ENCODE peak calls at places on chromosomes 1 and 21, in four cellular contexts. L is mammary epithelial cell, G is PC-3, T is left ventricle myocardium inferior. J is an unnamed sample.

GRCh38 chr1:88612299-88612698 is 71.8 kb upstream of the PKN2 start:
- DNase-seq in L (no peak), G (no peak), T (no peak), J (no peak)

GRCh38 chr1:79497193-79497773 is 490.8 kb upstream of the ADGRL4 start:
- DNase-seq in L (peak), G (peak), T (no peak), J (peak)

GRCh38 chr1:116425987-116426386 is 52.9 kb downstream of the ATP1A1 start:
- DNase-seq in L (no peak), G (no peak), T (no peak), J (no peak)

GRCh38 chr1:12604114-12604874 is 13.7 kb downstream of the DHRS3 start:
- DNase-seq in L (peak), G (peak), T (peak), J (no peak)

GRCh38 chr1:111990026-111990877 is 784 bp upstream of the KCND3 start:
- DNase-seq in L (peak), G (no peak), T (peak), J (no peak)

GRCh38 chr1:40477680-40478057 is 579 bp downstream of the ZFP69 start:
- DNase-seq in L (peak), G (no peak), T (no peak), J (no peak)

GRCh38 chr1:170927955-170928850 is 7.1 kb upstream of the MROH9 start:
- DNase-seq in L (peak), G (peak), T (no peak), J (no peak)

GRCh38 chr1:20150969-20151368 is 11.8 kb downstream of the PLA2G2F start:
- DNase-seq in L (no peak), G (no peak), T (no peak), J (no peak)

GRCh38 chr1:230857822-230858221 is 10.5 kb downstream of the C1orf198 start:
- DNase-seq in L (no peak), G (no peak), T (no peak), J (no peak)

GRCh38 chr21:33026878-33027400 is 1.2 kb downstream of the OLIG2 start:
- DNase-seq in L (no peak), G (no peak), T (no peak), J (no peak)

GRCh38 chr1:230313453-230314141 is 112.5 kb downstream of the PGBD5 start:
- DNase-seq in L (no peak), G (no peak), T (no peak), J (no peak)

GRCh38 chr1:55070765-55071164 is 31.4 kb downstream of the PCSK9 start:
- DNase-seq in L (no peak), G (no peak), T (no peak), J (no peak)

GRCh38 chr1:206898909-206899431 is 1.7 kb downstream of the IL24 start:
- DNase-seq in L (no peak), G (no peak), T (no peak), J (no peak)

GRCh38 chr1:67723620-67724019 is 38.6 kb downstream of the GADD45A start:
- DNase-seq in L (peak), G (peak), T (no peak), J (no peak)

GRCh38 chr1:223153177-223154119 is 10.4 kb upstream of the TLR5 start:
- DNase-seq in L (no peak), G (no peak), T (no peak), J (no peak)

GRCh38 chr21:39217356-39218081 is 34.3 kb upstream of the PSMG1 start:
- DNase-seq in L (no peak), G (no peak), T (no peak), J (no peak)

GRCh38 chr1:147177611-147178370 is 5.5 kb upstream of the PRKAB2 start:
- DNase-seq in L (no peak), G (peak), T (peak), J (no peak)

GRCh38 chr1:98048234-98048633 is 127.4 kb upstream of the DPYD start:
- DNase-seq in L (peak), G (peak), T (peak), J (peak)

GRCh38 chr1:99645199-99645598 is 714 bp upstream of the PALMD start:
- DNase-seq in L (peak), G (peak), T (no peak), J (no peak)

GRCh38 chr1:188706742-188707141 is 1770.9 kb downstream of the BRINP3 start:
- DNase-seq in L (peak), G (peak), T (no peak), J (no peak)

GRCh38 chr21:36929622-36930021 is 36.8 kb downstream of the HLCS start:
- DNase-seq in L (peak), G (peak), T (no peak), J (no peak)

GRCh38 chr1:204530932-204531331 is 14.7 kb downstream of the MDM4 start:
- DNase-seq in L (no peak), G (peak), T (no peak), J (no peak)

GRCh38 chr1:51705035-51705434 is 88.1 kb downstream of the OSBPL9 start:
- DNase-seq in L (no peak), G (no peak), T (no peak), J (no peak)

GRCh38 chr1:41578712-41579335 is 94.3 kb upstream of the EDN2 start:
- DNase-seq in L (no peak), G (peak), T (no peak), J (no peak)
- TF ChIP-seq CTCF in L (peak), G (peak), T (peak), J (peak)

GRCh38 chr1:18597159-18598042 is 33.2 kb upstream of the PAX7 start:
- DNase-seq in L (peak), G (peak), T (peak), J (peak)
- TF ChIP-seq CTCF in L (peak), G (peak), T (peak), J (peak)

DNA sequence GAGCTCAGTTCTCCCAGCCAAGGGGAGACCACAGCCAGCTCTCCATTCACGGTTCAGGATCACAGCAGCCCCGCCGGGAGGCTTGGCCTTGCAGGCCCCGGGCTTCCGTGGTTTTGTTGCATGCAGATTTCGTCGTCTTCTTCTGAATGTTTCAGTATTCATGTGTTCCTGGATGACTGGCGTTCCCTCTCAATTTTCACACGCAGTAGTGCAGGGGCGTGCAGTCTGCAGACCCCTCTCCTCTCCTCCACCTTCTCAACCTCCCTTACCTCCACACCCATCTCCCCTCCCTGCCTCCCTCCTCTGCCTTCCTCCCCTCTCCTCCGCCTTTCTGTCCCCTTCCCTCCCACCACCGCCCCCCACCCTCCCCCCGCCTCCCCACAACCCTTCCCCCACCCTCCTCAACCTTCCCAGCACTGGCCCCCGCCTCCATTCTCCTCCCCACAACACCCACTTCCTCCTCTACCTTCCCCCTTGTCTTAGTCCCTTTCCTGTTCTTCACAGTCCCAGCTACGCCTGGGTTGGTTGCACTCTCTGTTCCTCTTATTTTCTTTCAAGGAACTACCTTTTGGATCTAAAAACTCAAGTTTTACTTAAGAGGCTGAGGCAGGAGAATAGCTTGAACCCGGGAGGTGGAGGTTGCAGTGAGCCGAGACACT is 8.4 kb upstream of the SLC19A1 start:
- DNase-seq in L (no peak), G (no peak), T (peak), J (no peak)
- TF ChIP-seq CTCF in L (no peak), G (no peak), T (no peak), J (no peak)

GRCh38 chr1:211895126-211895759 is 64.7 kb upstream of the LPGAT1 start:
- DNase-seq in L (no peak), G (no peak), T (no peak), J (no peak)
- TF ChIP-seq CTCF in L (no peak), G (no peak), T (no peak), J (no peak)

DNA sequence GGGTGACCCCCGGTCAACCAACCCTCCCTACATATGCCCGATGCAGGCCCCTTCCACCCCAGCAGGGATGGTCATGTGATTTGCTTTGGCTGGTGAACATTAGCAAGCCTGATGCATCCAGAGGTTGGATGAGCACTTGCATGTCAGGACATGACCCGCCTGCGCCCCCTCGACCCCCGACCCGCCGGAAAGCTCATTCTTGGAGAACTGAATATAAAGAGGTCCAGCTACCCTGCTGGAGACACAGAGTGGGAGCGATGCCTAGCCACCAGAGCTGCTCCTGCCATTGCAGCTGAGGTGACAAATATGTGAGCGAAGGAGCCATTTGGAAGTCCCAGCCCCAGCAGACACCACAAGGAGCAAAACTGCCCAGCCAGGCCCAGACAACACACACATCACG is 39.6 kb downstream of the COA6 start:
- DNase-seq in L (no peak), G (no peak), T (no peak), J (no peak)
- TF ChIP-seq CTCF in L (no peak), G (no peak), T (no peak), J (no peak)

GRCh38 chr1:64209221-64209620 is 5.8 kb downstream of the UBE2U start:
- DNase-seq in L (no peak), G (no peak), T (no peak), J (no peak)
- TF ChIP-seq CTCF in L (peak), G (no peak), T (no peak), J (no peak)

GRCh38 chr1:31764307-31765040 is at the start of gene ADGRB2:
- DNase-seq in L (no peak), G (peak), T (no peak), J (peak)
- TF ChIP-seq CTCF in L (no peak), G (no peak), T (peak), J (no peak)

DNA sequence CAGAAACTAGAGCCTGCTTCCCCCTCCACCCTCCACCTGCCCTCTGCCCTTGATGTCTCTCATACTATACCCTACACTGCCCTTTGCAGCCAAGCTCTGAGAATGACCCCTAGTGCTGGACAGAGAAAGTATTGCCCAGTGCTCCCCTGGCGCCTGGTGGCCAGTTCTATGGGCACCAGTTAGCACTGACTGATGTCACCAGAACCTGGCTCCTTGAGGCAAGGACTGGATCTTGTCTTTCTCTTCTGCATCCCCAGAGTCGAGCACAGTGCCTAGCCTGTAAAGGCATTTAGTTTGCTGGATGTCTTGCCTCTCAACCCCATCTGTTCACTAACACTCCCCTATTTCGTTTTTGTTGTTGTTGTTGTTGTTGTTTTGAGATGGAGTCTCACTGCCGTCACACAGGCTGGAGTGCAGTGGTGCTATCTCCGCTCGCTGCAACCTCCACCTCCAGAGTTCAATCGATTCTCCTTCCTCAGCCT is 5.9 kb downstream of the PHLDA3 start:
- DNase-seq in L (peak), G (peak), T (no peak), J (no peak)
- TF ChIP-seq CTCF in L (peak), G (peak), T (peak), J (peak)

DNA sequence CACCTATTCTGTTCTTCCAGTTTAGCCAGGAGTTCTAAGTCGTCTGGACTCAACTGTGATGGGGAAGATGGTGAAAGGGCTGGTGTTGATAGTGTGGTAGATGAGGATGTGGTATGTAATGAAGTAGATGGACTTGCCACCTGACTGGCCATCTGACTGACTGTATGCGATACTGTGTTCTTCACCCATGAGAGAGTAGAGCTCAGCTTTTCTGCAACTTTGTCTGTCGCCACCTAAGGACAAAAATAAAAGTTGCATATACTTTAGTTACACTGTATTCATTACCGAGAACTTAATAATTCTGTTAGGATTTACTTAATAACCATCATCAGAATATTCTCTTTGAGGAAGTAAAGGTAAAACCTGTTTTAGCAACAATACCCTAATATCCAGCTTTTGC is 48.5 kb downstream of the EVI5 start:
- DNase-seq in L (peak), G (peak), T (no peak), J (no peak)
- TF ChIP-seq CTCF in L (peak), G (peak), T (peak), J (no peak)